ENCODE peak calls at places on chromosome 1, in four cellular contexts. One of them, this sample, is unnamed.

GRCh38 chr1:23718482-23718881 is 24.8 kb upstream of the ELOA start:
- DNase-seq in MV-4-11: no peak
- DNase-seq in endothelial cell: peak; percentile 68
- DNase-seq in body of pancreas: no peak
- DNase-seq in this sample: peak; percentile 67

GRCh38 chr1:17895401-17895800 is 140.3 kb downstream of the ACTL8 start:
- DNase-seq in MV-4-11: no peak
- DNase-seq in endothelial cell: no peak
- DNase-seq in body of pancreas: no peak
- DNase-seq in this sample: no peak

GRCh38 chr1:223225481-223225880 is 82.4 kb upstream of the TLR5 start:
- DNase-seq in MV-4-11: no peak
- DNase-seq in endothelial cell: no peak
- DNase-seq in body of pancreas: no peak
- DNase-seq in this sample: no peak

GRCh38 chr1:57254006-57254405 is 169.9 kb downstream of the DAB1 start:
- DNase-seq in MV-4-11: no peak
- DNase-seq in endothelial cell: no peak
- DNase-seq in body of pancreas: no peak
- DNase-seq in this sample: no peak

GRCh38 chr1:234603221-234604204 is 6.5 kb downstream of the IRF2BP2 start:
- DNase-seq in MV-4-11: peak; percentile 37
- DNase-seq in endothelial cell: no peak
- DNase-seq in body of pancreas: no peak
- DNase-seq in this sample: no peak

GRCh38 chr1:103112535-103112934 is 4.2 kb upstream of the COL11A1 start:
- DNase-seq in MV-4-11: no peak
- DNase-seq in endothelial cell: no peak
- DNase-seq in body of pancreas: no peak
- DNase-seq in this sample: no peak

GRCh38 chr1:154219511-154219910 is 1.2 kb upstream of the UBAP2L start:
- DNase-seq in MV-4-11: peak; percentile 35
- DNase-seq in endothelial cell: no peak
- DNase-seq in body of pancreas: no peak
- DNase-seq in this sample: peak; percentile 11

GRCh38 chr1:226128487-226129075 is 58.0 kb downstream of the ACBD3 start:
- DNase-seq in MV-4-11: no peak
- DNase-seq in endothelial cell: no peak
- DNase-seq in body of pancreas: peak; percentile 10
- DNase-seq in this sample: peak; percentile 78

This sample was measured in Caco-2.